ENCODE peak calls at places on chromosome 9, in six cellular contexts. X, D, F, Y, V and H are unnamed samples.

GRCh38 chr9:8437878-8438277 is 638.3 kb upstream of the DMAC1 start:
- DNase-seq in X (no peak), D (no peak), F (no peak), Y (no peak), V (no peak), H (no peak)

GRCh38 chr9:111474385-111474784 is 9.8 kb downstream of the ECPAS start:
- DNase-seq in X (no peak), D (no peak), F (no peak), Y (no peak), V (no peak), H (peak)

GRCh38 chr9:134328841-134329575 is 2.8 kb downstream of the RXRA start:
- DNase-seq in X (no peak), D (no peak), F (no peak), Y (no peak), V (no peak), H (no peak)

GRCh38 chr9:76655970-76656369 is 108.3 kb upstream of the PCA3 start:
- DNase-seq in X (no peak), D (no peak), F (no peak), Y (no peak), V (no peak), H (no peak)

GRCh38 chr9:97632406-97632991 is 669 bp downstream of the TSTD2 start:
- DNase-seq in X (peak), D (peak), F (peak), Y (peak), V (peak), H (peak)

GRCh38 chr9:126550891-126551351 is 62.8 kb upstream of the LMX1B start:
- DNase-seq in X (no peak), D (no peak), F (no peak), Y (no peak), V (no peak), H (peak)

GRCh38 chr9:127417130-127418036 is 6.8 kb upstream of the ZNF79 start:
- DNase-seq in X (no peak), D (no peak), F (no peak), Y (no peak), V (no peak), H (no peak)

GRCh38 chr9:99040254-99040653 is 64.7 kb upstream of the TGFBR1 start:
- DNase-seq in X (no peak), D (no peak), F (no peak), Y (no peak), V (no peak), H (peak)

GRCh38 chr9:93185261-93186150 is 1.6 kb downstream of the WNK2 start:
- DNase-seq in X (no peak), D (peak), F (no peak), Y (no peak), V (no peak), H (peak)

GRCh38 chr9:89803403-89803802 is 198.6 kb downstream of the GADD45G start:
- DNase-seq in X (no peak), D (no peak), F (no peak), Y (no peak), V (no peak), H (no peak)

GRCh38 chr9:37880916-37881479 is 22.9 kb downstream of the SLC25A51 start:
- DNase-seq in X (no peak), D (no peak), F (no peak), Y (no peak), V (no peak), H (no peak)

GRCh38 chr9:91144782-91145181 is 216.9 kb downstream of the AUH start:
- DNase-seq in X (no peak), D (no peak), F (no peak), Y (peak), V (no peak), H (no peak)

GRCh38 chr9:83011611-83012010 is 51.3 kb downstream of the RASEF start:
- DNase-seq in X (no peak), D (no peak), F (no peak), Y (peak), V (no peak), H (no peak)

GRCh38 chr9:93620881-93621820 is 44.8 kb downstream of the PHF2 start:
- DNase-seq in X (no peak), D (no peak), F (no peak), Y (no peak), V (no peak), H (no peak)